ENCODE peak calls at places on chromosomes 2 and 18, in seven cellular contexts. C is activated naive CD8-positive, alpha-beta T cell treated with anti-CD3 and anti-CD28 coated beads, Interleukin-2, amount 10 ng/mL, durations not matched to agents 7 days and 5 days; H is iPS DF 19.7; O is EH; B is CD4-positive, CD25-positive, alpha-beta regulatory T cell; L is NB4; A is astrocyte of the spinal cord. Z is an unnamed sample.

GRCh38 chr2:61210332-61210981 is 48.5 kb downstream of the C2orf74 start:
- DNase-seq in A (peak; percentile 50), C (no peak), H (no peak), B (no peak), O (peak; percentile 86), L (peak; percentile 40), Z (peak; percentile 86)

GRCh38 chr2:238591732-238592131 is 165.0 kb downstream of the ASB1 start:
- DNase-seq in B (no peak), H (no peak), O (no peak), C (no peak), A (no peak), L (no peak), Z (no peak)

GRCh38 chr2:196696423-196697073 is 57.0 kb downstream of the CCDC150 start:
- DNase-seq in B (no peak), O (peak; percentile 64), A (peak; percentile 72), L (peak; percentile 73), C (no peak), H (no peak), Z (peak; percentile 91)

GRCh38 chr2:139791330-139791729 is 1011.1 kb upstream of the NXPH2 start:
- DNase-seq in L (no peak), H (no peak), O (no peak), A (no peak), C (no peak), B (no peak), Z (no peak)

GRCh38 chr18:75904416-75904815 is 476.9 kb upstream of the SMIM21 start:
- DNase-seq in O (no peak), A (no peak), C (no peak), L (no peak), H (no peak), B (no peak), Z (no peak)

GRCh38 chr2:55707751-55708150 is 14.1 kb upstream of the PNPT1 start:
- DNase-seq in O (no peak), H (no peak), C (no peak), L (no peak), B (no peak), A (no peak), Z (no peak)

GRCh38 chr18:55452123-55452611 is 135.8 kb downstream of the TCF4 start:
- DNase-seq in O (no peak), C (no peak), H (no peak), L (no peak), A (no peak), B (no peak), Z (peak; percentile 47)

GRCh38 chr18:72840109-72840508 is 27.7 kb downstream of the NETO1 start:
- DNase-seq in O (no peak), C (no peak), B (no peak), A (no peak), L (no peak), H (no peak), Z (no peak)

GRCh38 chr2:127255146-127255545 is 35.0 kb upstream of the CYP27C1 start:
- DNase-seq in C (no peak), A (no peak), B (no peak), L (peak; percentile 91), O (no peak), H (no peak), Z (no peak)

GRCh38 chr2:241929551-241930490 is 60.3 kb downstream of the RTP5 start:
- DNase-seq in H (no peak), O (no peak), L (no peak), B (no peak), A (no peak), C (peak; percentile 17), Z (no peak)

GRCh38 chr2:65611488-65611887 is 179.1 kb upstream of the SPRED2 start:
- DNase-seq in O (no peak), A (no peak), C (no peak), B (no peak), H (no peak), L (no peak), Z (no peak)

Z was measured in GM23248.